ENCODE peak calls at places on chromosomes 3 and 15, in six cellular contexts. T is ovary, V is fibroblast of villous mesenchyme, Q is foreskin fibroblast, G is progenitor cell of endocrine pancreas, B is chondrocyte. U is an unnamed sample.
A peak's percentile ranks its signal among the peaks of the same experiment; 100 is the strongest.

GRCh38 chr15:22253676-22254408 is 173.5 kb downstream of the OR4M2 start:
- DNase-seq in T (no peak), V (no peak), Q (no peak), G (no peak), B (no peak), U (peak; percentile 44)

GRCh38 chr3:179811321-179812095 is 158.7 kb downstream of the USP13 start:
- DNase-seq in T (no peak), V (peak; percentile 70), Q (peak; percentile 74), G (peak; percentile 15), B (no peak), U (peak; percentile 39)

GRCh38 chr3:151356791-151357460 is 27.6 kb upstream of the P2RY13 start:
- DNase-seq in T (no peak), V (no peak), Q (no peak), G (no peak), B (no peak), U (no peak)

GRCh38 chr3:9151240-9151639 is 98.2 kb downstream of the SRGAP3 start:
- DNase-seq in T (no peak), V (no peak), Q (no peak), G (no peak), B (no peak), U (no peak)

GRCh38 chr3:119663885-119664284 is 3.5 kb upstream of the POPDC2 start:
- DNase-seq in T (no peak), V (no peak), Q (peak; percentile 38), G (no peak), B (no peak), U (no peak)

GRCh38 chr3:42066516-42067181 is 24.5 kb upstream of the TRAK1 start:
- DNase-seq in T (no peak), V (peak; percentile 82), Q (no peak), G (no peak), B (no peak), U (no peak)

GRCh38 chr3:17678116-17678741 is 64.2 kb downstream of the TBC1D5 start:
- DNase-seq in T (no peak), V (peak; percentile 13), Q (peak; percentile 56), G (no peak), B (no peak), U (peak; percentile 13)

GRCh38 chr3:155890671-155891190 is 20.3 kb downstream of the GMPS start:
- DNase-seq in T (no peak), V (peak; percentile 62), Q (no peak), G (no peak), B (no peak), U (no peak)

GRCh38 chr3:192904632-192905289 is 12.9 kb downstream of the MB21D2 start:
- DNase-seq in T (no peak), V (no peak), Q (no peak), G (no peak), B (no peak), U (no peak)

GRCh38 chr3:36373084-36373483 is 7.2 kb upstream of the STAC start:
- DNase-seq in T (no peak), V (peak; percentile 11), Q (peak; percentile 56), G (no peak), B (no peak), U (no peak)

GRCh38 chr3:169232863-169233262 is 430.6 kb downstream of the MECOM start:
- DNase-seq in T (no peak), V (peak; percentile 37), Q (no peak), G (no peak), B (no peak), U (no peak)

GRCh38 chr3:17938313-17938712 is 195.9 kb upstream of the TBC1D5 start:
- DNase-seq in T (no peak), V (no peak), Q (no peak), G (no peak), B (no peak), U (no peak)

GRCh38 chr3:98806583-98806982 is 43.4 kb downstream of the ST3GAL6 start:
- DNase-seq in T (no peak), V (no peak), Q (no peak), G (no peak), B (no peak), U (no peak)

GRCh38 chr3:99842826-99843589 is 25.3 kb downstream of the CMSS1 start:
- DNase-seq in T (no peak), V (peak; percentile 77), Q (peak; percentile 42), G (no peak), B (no peak), U (no peak)

GRCh38 chr15:44471885-44472284 is 44.5 kb downstream of the CTDSPL2 start:
- DNase-seq in T (no peak), V (peak; percentile 71), Q (no peak), G (no peak), B (no peak), U (no peak)

GRCh38 chr15:45179221-45179985 is 8.4 kb downstream of the SHF start:
- DNase-seq in T (no peak), V (peak; percentile 11), Q (no peak), G (no peak), B (no peak), U (peak; percentile 59)

GRCh38 chr3:40191850-40192448 is 117.6 kb upstream of the EIF1B start:
- DNase-seq in T (peak; percentile 68), V (peak; percentile 57), Q (peak; percentile 35), G (peak; percentile 59), B (no peak), U (peak; percentile 73)

GRCh38 chr15:45796433-45796832 is 161.6 kb downstream of the SQOR start:
- DNase-seq in T (no peak), V (no peak), Q (no peak), G (no peak), B (no peak), U (no peak)

GRCh38 chr15:20340931-20341661 is 200.5 kb downstream of the GOLGA6L6 start:
- DNase-seq in T (peak; percentile 58), V (peak; percentile 33), Q (no peak), G (peak; percentile 87), B (peak; percentile 100), U (peak; percentile 7)

GRCh38 chr3:187367561-187368103 is 553 bp upstream of the RTP4 start:
- DNase-seq in T (peak; percentile 26), V (no peak), Q (no peak), G (no peak), B (no peak), U (no peak)

GRCh38 chr3:112132975-112133448 is at the start of gene GCSAM:
- DNase-seq in T (no peak), V (no peak), Q (no peak), G (no peak), B (no peak), U (peak; percentile 83)

GRCh38 chr3:114362815-114363214 is 69.0 kb downstream of the TIGIT start:
- DNase-seq in T (no peak), V (peak; percentile 55), Q (peak; percentile 20), G (no peak), B (no peak), U (no peak)

GRCh38 chr3:72969766-72970165 is 26.8 kb upstream of the PPP4R2 start:
- DNase-seq in T (no peak), V (peak; percentile 42), Q (no peak), G (no peak), B (no peak), U (no peak)

GRCh38 chr3:154818676-154819255 is 261.4 kb upstream of the MME start:
- DNase-seq in T (no peak), V (no peak), Q (no peak), G (no peak), B (no peak), U (no peak)

GRCh38 chr3:32411442-32411841 is 19.8 kb downstream of the CMTM7 start:
- DNase-seq in T (no peak), V (no peak), Q (no peak), G (no peak), B (no peak), U (no peak)

GRCh38 chr15:34754674-34755418 is at the start of gene GJD2:
- DNase-seq in T (no peak), V (no peak), Q (no peak), G (peak; percentile 27), B (no peak), U (peak; percentile 8)
- TF ChIP-seq CTCF in T (no peak), V (no peak), Q (no peak), G (no peak), B (no peak), U (no peak)

GRCh38 chr3:54830658-54831057 is 97.2 kb downstream of the LRTM1 start:
- DNase-seq in T (no peak), V (peak; percentile 23), Q (no peak), G (no peak), B (no peak), U (peak; percentile 11)
- TF ChIP-seq CTCF in T (no peak), V (peak; percentile 70), Q (peak; percentile 62), G (peak; percentile 62), B (peak; percentile 74), U (peak; percentile 78)

GRCh38 chr15:100730129-100730528 is 127.7 kb downstream of the ASB7 start:
- DNase-seq in T (no peak), V (no peak), Q (no peak), G (no peak), B (no peak), U (no peak)
- TF ChIP-seq CTCF in T (no peak), V (no peak), Q (no peak), G (no peak), B (no peak), U (no peak)

GRCh38 chr15:83322061-83322460 is 37.6 kb upstream of the BNC1 start:
- DNase-seq in T (no peak), V (peak; percentile 66), Q (no peak), G (no peak), B (no peak), U (no peak)
- TF ChIP-seq CTCF in T (no peak), V (no peak), Q (no peak), G (no peak), B (no peak), U (no peak)